ENCODE peak calls at places on chromosomes 16 and 17, in eight cellular contexts. S is Daoy, G is fibroblast of the aortic adventitia, M is mesenchymal stem cell, K is NCI-H1417, J is upper lobe of left lung, F is AML-193, Q is HEK293T. Y is an unnamed sample.

GRCh38 chr16:25978227-25978626 is 286.5 kb downstream of the HS3ST4 start:
- DNase-seq in S (no peak), G (no peak), M (no peak), K (no peak), J (no peak), F (no peak), Q (no peak), Y (no peak)

GRCh38 chr16:87144232-87144631 is 173.0 kb downstream of the C16orf95 start:
- DNase-seq in S (no peak), G (no peak), M (no peak), K (no peak), J (no peak), F (no peak), Q (no peak), Y (no peak)

GRCh38 chr17:1640329-1641064 is 5.0 kb downstream of the SCARF1 start:
- DNase-seq in S (no peak), G (no peak), M (no peak), K (peak; percentile 1), J (peak; percentile 80), F (no peak), Q (no peak), Y (no peak)

GRCh38 chr17:80474231-80474932 is 2.0 kb downstream of the NPTX1 start:
- DNase-seq in S (no peak), G (peak; percentile 45), M (peak; percentile 27), K (peak; percentile 59), J (peak; percentile 29), F (peak; percentile 73), Q (peak; percentile 75), Y (no peak)

GRCh38 chr17:4161179-4161559 is 18.2 kb downstream of the CYB5D2 start:
- DNase-seq in S (peak; percentile 83), G (peak; percentile 72), M (peak; percentile 94), K (peak; percentile 23), J (no peak), F (no peak), Q (peak; percentile 47), Y (no peak)

GRCh38 chr17:32267690-32268205 is 2.1 kb downstream of the RHBDL3 start:
- DNase-seq in S (no peak), G (no peak), M (peak; percentile 18), K (peak; percentile 60), J (no peak), F (no peak), Q (no peak), Y (no peak)

GRCh38 chr16:88883946-88884345 is 17.5 kb upstream of the PABPN1L start:
- DNase-seq in S (no peak), G (no peak), M (no peak), K (peak; percentile 31), J (peak; percentile 74), F (no peak), Q (no peak), Y (no peak)

GRCh38 chr16:35795361-35796029 is 2336.1 kb downstream of the TP53TG3F start:
- DNase-seq in S (no peak), G (no peak), M (no peak), K (peak; percentile 74), J (peak; percentile 60), F (no peak), Q (no peak), Y (peak; percentile 49)

GRCh38 chr16:14286381-14287230 is 215.5 kb downstream of the MRTFB start:
- DNase-seq in S (no peak), G (no peak), M (no peak), K (no peak), J (no peak), F (no peak), Q (no peak), Y (no peak)

GRCh38 chr17:76544123-76544915 is 4.5 kb downstream of the PRCD start:
- DNase-seq in S (no peak), G (no peak), M (peak; percentile 75), K (peak; percentile 61), J (peak; percentile 56), F (no peak), Q (no peak), Y (no peak)

GRCh38 chr17:12536472-12536871 is 129.2 kb upstream of the MYOCD start:
- DNase-seq in S (no peak), G (no peak), M (peak; percentile 62), K (no peak), J (no peak), F (no peak), Q (no peak), Y (no peak)

GRCh38 chr17:67730706-67731105 is 13.0 kb downstream of the NOL11 start:
- DNase-seq in S (no peak), G (no peak), M (no peak), K (no peak), J (no peak), F (no peak), Q (no peak), Y (no peak)

GRCh38 chr16:55671206-55671973 is 15.6 kb downstream of the SLC6A2 start:
- DNase-seq in S (no peak), G (no peak), M (no peak), K (peak; percentile 12), J (peak; percentile 15), F (no peak), Q (no peak), Y (no peak)

GRCh38 chr17:83062011-83062817 is 17.2 kb upstream of the METRNL start:
- DNase-seq in S (no peak), G (no peak), M (no peak), K (no peak), J (peak; percentile 55), F (no peak), Q (no peak), Y (no peak)

GRCh38 chr16:4608704-4608980 is 6.0 kb downstream of the UBALD1 start:
- DNase-seq in S (no peak), G (no peak), M (no peak), K (no peak), J (no peak), F (no peak), Q (no peak), Y (no peak)

GRCh38 chr17:16027708-16028584 is 28.3 kb downstream of the TTC19 start:
- DNase-seq in S (peak; percentile 92), G (peak; percentile 93), M (peak; percentile 94), K (no peak), J (no peak), F (peak; percentile 1), Q (no peak), Y (no peak)

GRCh38 chr17:63552211-63552610 is 1.9 kb downstream of the DCAF7 start:
- DNase-seq in S (no peak), G (peak; percentile 37), M (peak; percentile 50), K (no peak), J (no peak), F (no peak), Q (peak; percentile 3), Y (no peak)

GRCh38 chr17:74272731-74273201 is 1.3 kb upstream of the DNAI2 start:
- DNase-seq in S (peak; percentile 67), G (peak; percentile 80), M (no peak), K (no peak), J (no peak), F (no peak), Q (no peak), Y (no peak)

GRCh38 chr17:76121932-76122383 is 18.4 kb upstream of the EXOC7 start:
- DNase-seq in S (no peak), G (no peak), M (no peak), K (no peak), J (peak; percentile 85), F (no peak), Q (no peak), Y (no peak)

GRCh38 chr16:65125871-65126270 is 4.0 kb upstream of the CDH11 start:
- DNase-seq in S (peak; percentile 4), G (peak; percentile 58), M (peak; percentile 93), K (no peak), J (no peak), F (no peak), Q (no peak), Y (no peak)

GRCh38 chr17:34435182-34435928 is 72.3 kb upstream of the CCL1 start:
- DNase-seq in S (no peak), G (no peak), M (no peak), K (peak; percentile 57), J (no peak), F (no peak), Q (no peak), Y (no peak)

GRCh38 chr16:84527486-84528269 is 23.2 kb upstream of the MEAK7 start:
- DNase-seq in S (no peak), G (peak; percentile 69), M (no peak), K (no peak), J (no peak), F (peak; percentile 35), Q (no peak), Y (no peak)

GRCh38 chr17:29674270-29674669 is 51.6 kb upstream of the CORO6 start:
- DNase-seq in S (no peak), G (no peak), M (no peak), K (no peak), J (no peak), F (no peak), Q (no peak), Y (no peak)

GRCh38 chr16:27839419-27839818 is 224.1 kb downstream of the GSG1L start:
- DNase-seq in S (peak; percentile 54), G (peak; percentile 13), M (peak; percentile 2), K (no peak), J (no peak), F (no peak), Q (no peak), Y (no peak)

GRCh38 chr17:82242977-82243647 is 14.3 kb downstream of the SLC16A3 start:
- DNase-seq in S (peak; percentile 71), G (peak; percentile 84), M (peak; percentile 52), K (no peak), J (peak; percentile 82), F (no peak), Q (no peak), Y (no peak)

GRCh38 chr17:14331982-14332298 is 31.1 kb downstream of the HS3ST3B1 start:
- DNase-seq in S (no peak), G (no peak), M (no peak), K (no peak), J (no peak), F (no peak), Q (no peak), Y (no peak)

GRCh38 chr16:67388591-67388990 is 4.7 kb downstream of the TPPP3 start:
- DNase-seq in S (no peak), G (no peak), M (no peak), K (no peak), J (no peak), F (no peak), Q (no peak), Y (no peak)

GRCh38 chr17:69485901-69486643 is 71.6 kb downstream of the MAP2K6 start:
- DNase-seq in S (no peak), G (no peak), M (peak; percentile 73), K (peak; percentile 57), J (no peak), F (no peak), Q (no peak), Y (no peak)

GRCh38 chr16:4675864-4676786 is 17.2 kb upstream of the NUDT16L1 start:
- DNase-seq in S (no peak), G (no peak), M (no peak), K (no peak), J (peak; percentile 78), F (no peak), Q (no peak), Y (no peak)

GRCh38 chr16:30533748-30534367 is 800 bp downstream of the ZNF747 start:
- DNase-seq in S (no peak), G (no peak), M (no peak), K (peak; percentile 33), J (no peak), F (no peak), Q (no peak), Y (no peak)